ENCODE peak calls at places on chromosomes 6 and 20, in five cellular contexts. G, W, O, T and K are unnamed samples.

GRCh38 chr6:159163901-159164370 is 5.3 kb upstream of the FNDC1 start:
- DNase-seq in G (no peak), W (no peak), O (no peak), T (no peak), K (no peak)

GRCh38 chr6:52410979-52411378 is 9.2 kb upstream of the EFHC1 start:
- DNase-seq in G (no peak), W (no peak), O (no peak), T (no peak), K (no peak)

GRCh38 chr20:62596486-62596885 is 45.8 kb upstream of the SLCO4A1 start:
- DNase-seq in G (no peak), W (no peak), O (no peak), T (no peak), K (no peak)

GRCh38 chr20:38052870-38053269 is 19.3 kb downstream of the RPRD1B start:
- DNase-seq in G (no peak), W (no peak), O (no peak), T (no peak), K (no peak)

GRCh38 chr20:40563296-40563950 is 125.6 kb downstream of the MAFB start:
- DNase-seq in G (no peak), W (no peak), O (no peak), T (no peak), K (peak)

GRCh38 chr6:18209539-18210197 is 54.4 kb downstream of the KDM1B start:
- DNase-seq in G (no peak), W (no peak), O (no peak), T (no peak), K (no peak)

GRCh38 chr6:140319209-140319608 is 944.8 kb upstream of the CITED2 start:
- DNase-seq in G (no peak), W (no peak), O (no peak), T (no peak), K (no peak)

GRCh38 chr6:4940416-4940815 is 63.4 kb downstream of the RPP40 start:
- DNase-seq in G (no peak), W (no peak), O (no peak), T (no peak), K (no peak)

GRCh38 chr6:70863343-70863742 is 93.5 kb downstream of the B3GAT2 start:
- DNase-seq in G (no peak), W (no peak), O (no peak), T (no peak), K (no peak)

GRCh38 chr20:25600632-25601031 is 15.3 kb upstream of the NINL start:
- DNase-seq in G (no peak), W (no peak), O (no peak), T (no peak), K (no peak)

GRCh38 chr6:24980507-24981384 is 45.0 kb upstream of the RIPOR2 start:
- DNase-seq in G (no peak), W (no peak), O (no peak), T (no peak), K (no peak)